ENCODE peak calls at places on chromosomes 7 and 10, in nine cellular contexts. C is fibroblast of lung, A is GM23248, O is GM23338, S is endothelial cell of umbilical vein, M is Karpas-422, W is hepatocyte, B is neural progenitor cell, X is H9. Z is an unnamed sample. For H3K79me2, the result is how much of the 10 kb centered on the place peaks cover.

GRCh38 chr7:106163257-106163656 is 51.1 kb upstream of the SYPL1 start:
- DNase-seq in B (no peak), O (no peak), A (no peak), C (no peak), S (no peak), X (no peak), W (no peak), M (no peak), Z (no peak)

GRCh38 chr10:18666810-18667209 is 7.6 kb downstream of the ARL5B start:
- DNase-seq in W (no peak), B (no peak), S (peak), O (peak), C (peak), X (no peak), M (no peak), A (peak), Z (no peak)

GRCh38 chr7:150375662-150376521 is 3.2 kb upstream of the ZNF775 start:
- DNase-seq in M (no peak), C (no peak), X (no peak), A (no peak), S (no peak), O (no peak), W (no peak), B (peak), Z (peak)

GRCh38 chr7:109532262-109532992 is 962.8 kb downstream of the DNAJB9 start:
- DNase-seq in O (no peak), C (no peak), A (no peak), B (no peak), M (no peak), W (no peak), X (no peak), S (no peak), Z (no peak)

GRCh38 chr7:130281227-130281626 is 11.7 kb upstream of the CPA4 start:
- DNase-seq in A (peak), O (no peak), B (no peak), C (peak), W (no peak), S (no peak), M (no peak), X (no peak), Z (peak)

GRCh38 chr7:158087196-158087595 is 500.4 kb downstream of the PTPRN2 start:
- DNase-seq in A (no peak), W (no peak), M (no peak), O (no peak), X (no peak), C (no peak), S (no peak), B (no peak), Z (no peak)

GRCh38 chr7:16847381-16847860 is 34.4 kb downstream of the AGR3 start:
- DNase-seq in O (no peak), M (no peak), S (no peak), X (no peak), B (no peak), C (peak), A (no peak), W (peak), Z (no peak)

GRCh38 chr10:23293145-23293724 is 51.4 kb downstream of the C10orf67 start:
- DNase-seq in X (peak), W (peak), O (peak), M (peak), A (peak), C (peak), S (peak), B (peak), Z (no peak)

GRCh38 chr10:63157845-63158624 is 24.9 kb downstream of the NRBF2 start:
- DNase-seq in B (peak), O (peak), A (peak), C (peak), M (peak), S (peak), W (peak), X (peak), Z (peak)

GRCh38 chr7:68147621-68148238 is 1151.1 kb downstream of the TYW1 start:
- DNase-seq in S (no peak), M (no peak), C (no peak), B (no peak), W (no peak), X (no peak), A (no peak), O (no peak), Z (no peak)

GRCh38 chr7:157019718-157020451 is 9.4 kb upstream of the MNX1 start:
- DNase-seq in X (no peak), B (peak), M (no peak), W (peak), O (peak), A (no peak), C (no peak), S (no peak), Z (peak)

GRCh38 chr10:126110434-126110833 is 214.1 kb downstream of the FANK1 start:
- DNase-seq in S (no peak), O (no peak), M (no peak), C (peak), W (no peak), A (peak), B (no peak), X (no peak), Z (peak)

GRCh38 chr10:71245420-71246325 is 33.3 kb downstream of the UNC5B start:
- DNase-seq in M (no peak), S (no peak), X (no peak), B (no peak), A (no peak), W (no peak), O (no peak), C (no peak), Z (peak)

GRCh38 chr10:71782917-71783490 is 9.7 kb upstream of the VSIR start:
- DNase-seq in A (no peak), C (no peak), S (no peak), M (no peak), W (no peak), B (no peak), O (peak), X (no peak), Z (peak)

DNA sequence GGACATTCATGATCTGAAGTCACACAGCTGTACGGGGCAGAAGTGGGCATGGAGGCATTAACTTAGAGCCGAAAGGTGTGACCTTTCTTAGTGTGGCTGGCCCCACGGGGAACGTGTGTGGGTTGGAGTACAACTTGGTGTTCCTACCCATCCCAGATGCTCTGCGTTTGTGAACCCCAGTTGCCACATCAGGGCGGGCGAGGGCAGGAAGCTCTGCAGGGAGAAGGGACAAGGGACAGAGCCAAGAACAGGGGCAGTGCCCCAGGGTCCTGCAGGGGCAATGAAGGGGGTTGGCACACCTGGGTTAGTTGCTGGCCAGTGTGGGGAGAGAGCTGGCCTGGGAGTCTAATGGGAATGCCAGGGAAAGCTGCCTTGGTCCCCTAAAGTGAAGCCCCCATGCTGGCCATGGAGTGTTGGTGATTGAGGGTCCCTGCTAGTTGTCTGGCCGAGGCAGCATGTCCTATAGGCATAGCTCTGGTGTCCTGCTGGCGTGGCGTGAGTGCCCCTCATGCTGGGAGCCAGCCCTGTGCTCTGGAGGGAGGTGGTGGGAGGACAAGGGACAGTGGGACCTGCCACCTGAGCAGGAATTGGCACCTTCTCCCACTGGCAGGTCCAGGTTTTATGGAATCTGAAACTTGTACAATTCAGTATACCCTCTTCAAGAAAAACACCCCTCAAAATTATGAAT is 18.9 kb downstream of the HTRA1 start:
- DNase-seq in M (no peak), S (no peak), C (no peak), B (no peak), O (no peak), A (no peak), W (no peak), X (no peak), Z (peak)
- H2AFZ ChIP-seq in M (no peak), S (no peak), C (no peak), B (no peak), O (no peak), A (no peak), W (no peak), X (no peak), Z (no peak)

GRCh38 chr10:102941401-102941800 is 23.3 kb downstream of the CNNM2 start:
- DNase-seq in X (no peak), O (peak), C (no peak), M (no peak), S (no peak), B (no peak), A (no peak), W (no peak), Z (no peak)

GRCh38 chr10:102935939-102936605 is 18.0 kb downstream of the CNNM2 start:
- DNase-seq in C (no peak), W (no peak), M (no peak), O (no peak), X (no peak), A (no peak), B (no peak), S (no peak), Z (peak)

GRCh38 chr10:102930720-102931119 is 12.6 kb downstream of the CNNM2 start:
- DNase-seq in O (no peak), S (no peak), A (no peak), M (no peak), C (no peak), B (no peak), X (no peak), W (no peak), Z (no peak)

GRCh38 chr10:102931643-102932042 is 13.5 kb downstream of the CNNM2 start:
- DNase-seq in O (no peak), W (no peak), M (no peak), B (no peak), S (no peak), X (no peak), C (no peak), A (no peak), Z (no peak)

GRCh38 chr10:102935510-102935909 is 17.4 kb downstream of the CNNM2 start:
- DNase-seq in X (no peak), A (no peak), O (peak), S (no peak), C (no peak), W (no peak), M (no peak), B (no peak), Z (no peak)
- H3K79me2 ChIP-seq in X (under half), A (under half), O (under half), S (under half), C (under half), W (under half), M (under half), B (under half), Z (under half)

GRCh38 chr7:4681922-4682620 is at the start of gene FOXK1:
- DNase-seq in M (peak), C (peak), X (peak), B (peak), O (peak), W (peak), A (peak), S (peak), Z (peak)

GRCh38 chr7:4683043-4683883 is 1.2 kb downstream of the FOXK1 start:
- DNase-seq in S (no peak), O (no peak), C (no peak), W (no peak), B (no peak), M (no peak), A (no peak), X (no peak), Z (peak)

GRCh38 chr7:4682621-4683042 is 537 bp downstream of the FOXK1 start:
- DNase-seq in B (no peak), X (peak), O (peak), C (peak), S (peak), M (peak), A (peak), W (peak), Z (peak)

GRCh38 chr7:4683884-4684565 is 1.9 kb downstream of the FOXK1 start:
- DNase-seq in B (no peak), W (peak), X (no peak), M (peak), C (peak), S (peak), O (no peak), A (peak), Z (peak)

DNA sequence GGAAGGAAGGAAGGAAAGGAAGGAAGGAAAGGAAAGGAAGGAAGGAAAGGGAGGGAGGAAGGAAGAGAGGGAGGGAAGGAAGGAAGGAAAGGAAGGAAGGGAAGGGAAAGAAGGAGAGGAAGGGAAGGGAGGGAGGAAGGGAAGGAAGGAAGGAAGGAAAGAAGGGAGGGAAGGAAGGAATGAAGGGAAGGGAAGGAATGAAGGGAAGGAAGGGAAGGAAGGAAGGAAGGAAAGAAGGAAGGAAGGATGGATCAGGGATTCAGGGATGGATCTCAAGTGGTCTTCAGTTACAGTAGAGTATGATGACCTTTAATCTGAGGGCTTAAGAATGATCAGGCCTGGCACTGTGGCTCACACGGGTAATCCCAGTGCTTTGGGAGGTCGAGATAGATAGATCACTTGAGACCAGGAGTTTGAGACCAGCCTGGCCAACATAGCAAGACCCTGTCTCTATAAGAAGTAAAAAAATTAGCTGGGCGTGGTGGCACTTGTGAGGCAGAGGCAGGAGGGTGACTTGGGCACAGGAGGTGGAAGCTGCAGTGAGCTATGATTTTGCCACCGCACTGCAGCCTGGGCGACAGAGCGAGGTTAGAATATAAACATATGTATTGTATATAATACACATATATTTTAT is 760 bp upstream of the FOXK1 start:
- DNase-seq in S (no peak), O (no peak), A (no peak), W (no peak), M (no peak), C (no peak), B (no peak), X (no peak), Z (no peak)
- H3K4me2 ChIP-seq in S (no peak), O (peak), A (peak), W (peak), M (peak), C (peak), B (no peak), X (no peak), Z (peak)

GRCh38 chr10:79484476-79484875 is 27.9 kb upstream of the EIF5AL1 start:
- DNase-seq in B (no peak), A (no peak), C (no peak), W (no peak), X (peak), M (no peak), S (no peak), O (no peak), Z (no peak)
- H2AFZ ChIP-seq in B (no peak), A (peak), C (no peak), W (no peak), X (no peak), M (no peak), S (no peak), O (no peak), Z (peak)

GRCh38 chr7:66741706-66742053 is 1.1 kb downstream of the RABGEF1 start:
- DNase-seq in S (no peak), O (no peak), W (peak), B (peak), C (peak), A (peak), X (no peak), M (no peak), Z (no peak)
- H3K79me2 ChIP-seq in S (half or more), O (half or more), W (half or more), B (half or more), C (half or more), A (half or more), X (under half), M (half or more), Z (half or more)

DNA sequence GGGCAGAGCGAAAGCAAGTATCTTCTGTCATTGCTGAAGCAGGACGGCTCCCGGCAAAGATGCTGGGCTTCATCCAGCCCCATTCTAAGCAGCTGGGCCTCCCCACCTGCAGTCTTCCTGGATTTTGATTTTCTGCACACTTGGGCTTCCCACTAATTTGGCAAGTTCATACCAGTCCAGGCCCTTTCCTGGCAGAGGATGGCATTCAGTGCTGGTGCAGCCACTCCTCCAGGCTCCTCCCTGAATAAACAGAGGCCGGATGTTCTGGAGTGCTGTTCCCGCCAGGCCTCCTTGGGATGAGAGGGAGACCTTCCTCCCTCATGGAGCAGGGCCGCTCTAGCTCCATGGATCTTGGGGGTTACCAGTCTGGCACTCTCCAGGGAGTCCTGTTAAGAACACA is 3.4 kb downstream of the BAG3 start:
- DNase-seq in W (no peak), S (peak), M (no peak), O (no peak), X (no peak), C (no peak), A (peak), B (no peak), Z (peak)
- H3K4me2 ChIP-seq in W (peak), S (peak), M (no peak), O (no peak), X (no peak), C (peak), A (peak), B (no peak), Z (peak)

Z was measured in osteoblast.